ENCODE peak calls at places on chromosomes 3 and 15, in nine cellular contexts. Q is NCI-H187 treated with DMSO at 0.1 percent for 48 hours; E is HT-29; R is CD8-positive, alpha-beta memory T cell; C is NCI-H345; L is HEK293T; W is activated CD4-positive, alpha-beta T cell treated with anti-CD3 and anti-CD28 coated beads for 24 hours; S is GM12864; J is stimulated activated naive CD8-positive, alpha-beta T cell treated with anti-CD3 and anti-CD28 coated beads, Interleukin-15, Interleukin-2, amounts not matched to agents 100 U/mL and 50 U/mL, for 24 hours. T is an unnamed sample.

GRCh38 chr3:194279106-194279505 is 72.0 kb downstream of the CPN2 start:
- DNase-seq in J (no peak), L (no peak), Q (no peak), S (no peak), E (no peak), R (no peak), W (no peak), C (no peak), T (no peak)

GRCh38 chr3:16606398-16606797 is 1.2 kb upstream of the DAZL start:
- DNase-seq in W (no peak), C (no peak), Q (no peak), J (no peak), R (no peak), L (no peak), S (no peak), E (no peak), T (no peak)

GRCh38 chr3:51974277-51974962 is 444 bp upstream of the ABHD14A start:
- DNase-seq in S (no peak), R (no peak), C (no peak), E (no peak), L (no peak), J (peak), Q (no peak), W (no peak), T (no peak)

GRCh38 chr3:105988540-105988939 is 119.7 kb upstream of the CBLB start:
- DNase-seq in S (no peak), R (no peak), W (no peak), Q (no peak), L (no peak), J (no peak), C (no peak), E (no peak), T (no peak)

GRCh38 chr3:98513136-98513535 is 9.6 kb downstream of the CLDND1 start:
- DNase-seq in L (no peak), Q (no peak), R (no peak), C (no peak), E (no peak), J (no peak), W (no peak), S (no peak), T (no peak)

GRCh38 chr3:173799073-173799830 is 401.7 kb downstream of the NLGN1 start:
- DNase-seq in S (no peak), L (no peak), R (no peak), Q (no peak), E (no peak), C (no peak), J (no peak), W (no peak), T (no peak)

GRCh38 chr3:61914277-61914676 is 352.9 kb downstream of the PTPRG start:
- DNase-seq in S (no peak), R (no peak), E (no peak), Q (no peak), C (no peak), L (no peak), J (no peak), W (no peak), T (no peak)

GRCh38 chr15:71444866-71445590 is 329.8 kb downstream of the THSD4 start:
- DNase-seq in S (no peak), E (peak), R (no peak), L (no peak), Q (no peak), J (no peak), W (no peak), C (no peak), T (no peak)

GRCh38 chr15:40941528-40942336 is 11.5 kb upstream of the CHAC1 start:
- DNase-seq in E (peak), W (peak), C (peak), Q (no peak), S (no peak), J (peak), L (peak), R (peak), T (peak)

GRCh38 chr3:141643391-141643790 is 94.7 kb upstream of the RNF7 start:
- DNase-seq in J (no peak), W (no peak), C (no peak), R (no peak), S (no peak), E (no peak), Q (no peak), L (no peak), T (no peak)

GRCh38 chr3:40780801-40781406 is 256.1 kb downstream of the ZNF621 start:
- DNase-seq in R (no peak), L (no peak), S (no peak), W (no peak), C (peak), J (no peak), Q (no peak), E (no peak), T (no peak)

GRCh38 chr15:40932146-40932545 is 3.0 kb downstream of the DLL4 start:
- DNase-seq in J (no peak), S (no peak), W (no peak), L (no peak), E (peak), C (peak), R (no peak), Q (no peak), T (no peak)

GRCh38 chr3:103134023-103134724 is 699.4 kb downstream of the ZPLD1 start:
- DNase-seq in C (no peak), Q (no peak), W (no peak), J (no peak), L (no peak), E (no peak), R (no peak), S (no peak), T (no peak)

GRCh38 chr3:124860599-124860998 is 26.6 kb downstream of the ITGB5 start:
- DNase-seq in J (no peak), C (no peak), S (no peak), L (no peak), E (peak), Q (no peak), R (no peak), W (no peak), T (no peak)

GRCh38 chr3:170488802-170489201 is 70.1 kb downstream of the CLDN11 start:
- DNase-seq in R (no peak), W (no peak), S (no peak), E (no peak), J (no peak), L (no peak), C (no peak), Q (no peak), T (no peak)

GRCh38 chr3:102224171-102224570 is 210.6 kb upstream of the ZPLD1 start:
- DNase-seq in Q (no peak), R (no peak), J (no peak), W (no peak), E (peak), C (no peak), L (no peak), S (no peak), T (peak)

GRCh38 chr15:31004220-31004733 is 12.8 kb upstream of the MTMR10 start:
- DNase-seq in E (no peak), R (no peak), C (no peak), W (no peak), Q (no peak), J (no peak), L (no peak), S (peak), T (peak)

GRCh38 chr3:100522125-100522524 is 29.7 kb downstream of the TMEM45A start:
- DNase-seq in R (no peak), J (no peak), L (no peak), Q (no peak), C (no peak), E (no peak), W (no peak), S (no peak), T (no peak)

GRCh38 chr3:1171320-1171719 is 78.5 kb downstream of the CNTN6 start:
- DNase-seq in J (no peak), Q (no peak), S (no peak), L (no peak), R (no peak), C (no peak), W (no peak), E (no peak), T (no peak)

GRCh38 chr15:78061963-78062427 is 15.5 kb downstream of the TBC1D2B start:
- DNase-seq in E (no peak), L (peak), J (no peak), C (peak), R (peak), W (no peak), Q (no peak), S (no peak), T (no peak)

GRCh38 chr3:172467170-172467824 is 19.0 kb upstream of the GHSR start:
- DNase-seq in J (no peak), S (no peak), R (no peak), W (no peak), E (peak), L (no peak), Q (no peak), C (no peak), T (no peak)

GRCh38 chr3:16085884-16086608 is 88.4 kb upstream of the GALNT15 start:
- DNase-seq in L (no peak), R (no peak), S (no peak), W (no peak), J (no peak), Q (no peak), E (no peak), C (no peak), T (no peak)

GRCh38 chr15:48925714-48926223 is 38.0 kb downstream of the SHC4 start:
- DNase-seq in R (no peak), C (no peak), W (no peak), E (no peak), S (no peak), Q (no peak), J (peak), L (no peak), T (no peak)

GRCh38 chr15:92011611-92012367 is 158.3 kb downstream of the SLCO3A1 start:
- DNase-seq in C (peak), W (no peak), E (no peak), L (no peak), R (no peak), Q (peak), S (no peak), J (peak), T (no peak)

GRCh38 chr3:9955067-9955502 is 2.9 kb upstream of the PRRT3 start:
- DNase-seq in W (no peak), C (peak), S (no peak), R (no peak), L (peak), Q (peak), J (no peak), E (no peak), T (no peak)

GRCh38 chr15:66709884-66710283 is 7.8 kb downstream of the SMAD6 start:
- DNase-seq in C (no peak), L (no peak), W (no peak), R (no peak), J (no peak), S (no peak), Q (no peak), E (no peak), T (no peak)

GRCh38 chr3:17478673-17479072 is 263.8 kb downstream of the TBC1D5 start:
- DNase-seq in R (no peak), J (no peak), L (no peak), S (no peak), Q (no peak), W (no peak), E (no peak), C (no peak), T (no peak)

GRCh38 chr3:119559441-119559963 is at the start of gene CD80:
- DNase-seq in S (peak), R (peak), W (peak), L (peak), C (no peak), E (peak), J (peak), Q (no peak), T (peak)

T was measured in Peyer's patch.